ENCODE peak calls at places on chromosomes 1 and 21, in ten cellular contexts. J, R, C, W, N, L, E, I, Q and U are unnamed samples.

GRCh38 chr1:17297991-17298390 is 10.0 kb upstream of the PADI4 start:
- ATAC-seq in J (no peak), R (no peak), C (no peak), W (no peak), N (no peak), L (no peak), E (no peak), I (no peak), Q (no peak), U (no peak)

GRCh38 chr1:23573574-23574182 is 14.4 kb upstream of the ID3 start:
- ATAC-seq in J (no peak), R (no peak), C (no peak), W (no peak), N (no peak), L (no peak), E (no peak), I (no peak), Q (no peak), U (no peak)

GRCh38 chr21:26177741-26178452 is 7.3 kb upstream of the APP start:
- ATAC-seq in J (no peak), R (no peak), C (no peak), W (no peak), N (no peak), L (no peak), E (no peak), I (no peak), Q (peak), U (no peak)

GRCh38 chr1:109404838-109405237 is 7.1 kb upstream of the SORT1 start:
- ATAC-seq in J (no peak), R (peak), C (no peak), W (no peak), N (no peak), L (no peak), E (no peak), I (no peak), Q (peak), U (no peak)

GRCh38 chr1:239250353-239251035 is 135.9 kb upstream of the CHRM3 start:
- ATAC-seq in J (no peak), R (no peak), C (no peak), W (peak), N (no peak), L (no peak), E (peak), I (no peak), Q (no peak), U (no peak)

GRCh38 chr1:88878731-88879130 is 12.6 kb downstream of the GTF2B start:
- ATAC-seq in J (no peak), R (no peak), C (no peak), W (no peak), N (no peak), L (no peak), E (no peak), I (no peak), Q (no peak), U (no peak)

GRCh38 chr1:204791453-204792366 is 79.0 kb upstream of the NFASC start:
- ATAC-seq in J (peak), R (peak), C (peak), W (peak), N (peak), L (no peak), E (peak), I (peak), Q (peak), U (peak)

GRCh38 chr21:32184485-32184884 is 94.4 kb downstream of the MIS18A start:
- ATAC-seq in J (no peak), R (no peak), C (no peak), W (no peak), N (peak), L (no peak), E (no peak), I (no peak), Q (no peak), U (no peak)

GRCh38 chr1:47479664-47480063 is 41.8 kb downstream of the FOXD2 start:
- ATAC-seq in J (no peak), R (peak), C (no peak), W (no peak), N (no peak), L (no peak), E (no peak), I (no peak), Q (no peak), U (no peak)

GRCh38 chr1:21245688-21246229 is 44.5 kb downstream of the ECE1 start:
- ATAC-seq in J (no peak), R (no peak), C (no peak), W (no peak), N (no peak), L (no peak), E (no peak), I (no peak), Q (no peak), U (no peak)

GRCh38 chr1:229098903-229099578 is 171.9 kb upstream of the RAB4A start:
- ATAC-seq in J (no peak), R (peak), C (no peak), W (peak), N (no peak), L (no peak), E (peak), I (peak), Q (no peak), U (no peak)

GRCh38 chr1:38037481-38037939 is 9.1 kb downstream of the POU3F1 start:
- ATAC-seq in J (no peak), R (peak), C (no peak), W (peak), N (peak), L (no peak), E (no peak), I (peak), Q (peak), U (no peak)

GRCh38 chr1:61332196-61332753 is 249.9 kb downstream of the NFIA start:
- ATAC-seq in J (no peak), R (no peak), C (no peak), W (no peak), N (no peak), L (no peak), E (no peak), I (no peak), Q (peak), U (no peak)

GRCh38 chr1:71089536-71090270 is 8.9 kb upstream of the ZRANB2 start:
- ATAC-seq in J (peak), R (no peak), C (no peak), W (peak), N (no peak), L (no peak), E (no peak), I (no peak), Q (no peak), U (peak)

GRCh38 chr1:162632234-162632666 is at the start of gene DDR2:
- ATAC-seq in J (peak), R (peak), C (peak), W (no peak), N (no peak), L (peak), E (peak), I (no peak), Q (no peak), U (peak)

GRCh38 chr1:247297263-247298123 is 34.2 kb downstream of the ZNF496 start:
- ATAC-seq in J (no peak), R (no peak), C (no peak), W (no peak), N (no peak), L (no peak), E (no peak), I (no peak), Q (no peak), U (no peak)

GRCh38 chr1:41394918-41395598 is 33.8 kb downstream of the FOXO6 start:
- ATAC-seq in J (no peak), R (no peak), C (no peak), W (peak), N (peak), L (no peak), E (no peak), I (no peak), Q (peak), U (no peak)

GRCh38 chr1:36466370-36467026 is 2.3 kb upstream of the MRPS15 start:
- ATAC-seq in J (no peak), R (no peak), C (no peak), W (no peak), N (no peak), L (no peak), E (no peak), I (no peak), Q (no peak), U (no peak)

GRCh38 chr1:157994081-157994581 is 686 bp downstream of the KIRREL1 start:
- ATAC-seq in J (peak), R (no peak), C (no peak), W (peak), N (peak), L (no peak), E (no peak), I (no peak), Q (no peak), U (no peak)

GRCh38 chr1:156281281-156282142 is 1.1 kb downstream of the SMG5 start:
- ATAC-seq in J (no peak), R (no peak), C (peak), W (peak), N (peak), L (peak), E (no peak), I (peak), Q (peak), U (no peak)

GRCh38 chr1:27162090-27162489 is 7.2 kb upstream of the SLC9A1 start:
- ATAC-seq in J (no peak), R (no peak), C (no peak), W (no peak), N (no peak), L (no peak), E (no peak), I (no peak), Q (no peak), U (no peak)

GRCh38 chr1:171389176-171389575 is 75.2 kb downstream of the FMO4 start:
- ATAC-seq in J (no peak), R (no peak), C (no peak), W (no peak), N (no peak), L (no peak), E (no peak), I (no peak), Q (no peak), U (no peak)

GRCh38 chr1:117611121-117611601 is 5.3 kb downstream of the TENT5C start:
- ATAC-seq in J (no peak), R (no peak), C (peak), W (no peak), N (no peak), L (no peak), E (no peak), I (no peak), Q (no peak), U (no peak)

GRCh38 chr1:117613969-117614865 is 8.4 kb downstream of the TENT5C start:
- ATAC-seq in J (no peak), R (peak), C (no peak), W (no peak), N (no peak), L (peak), E (no peak), I (no peak), Q (no peak), U (no peak)

GRCh38 chr1:117613249-117613968 is 7.6 kb downstream of the TENT5C start:
- ATAC-seq in J (no peak), R (no peak), C (no peak), W (no peak), N (no peak), L (no peak), E (peak), I (no peak), Q (no peak), U (no peak)

GRCh38 chr1:117611894-117612481 is 6.1 kb downstream of the TENT5C start:
- ATAC-seq in J (no peak), R (no peak), C (no peak), W (no peak), N (no peak), L (no peak), E (no peak), I (no peak), Q (no peak), U (no peak)

GRCh38 chr1:117612517-117613248 is 6.8 kb downstream of the TENT5C start:
- ATAC-seq in J (peak), R (peak), C (peak), W (peak), N (peak), L (peak), E (no peak), I (no peak), Q (peak), U (no peak)
- TF ChIP-seq POLR2A in J (no peak), R (no peak), C (no peak), W (no peak), N (no peak), L (no peak), E (no peak), I (no peak), Q (no peak), U (no peak)

GRCh38 chr1:25996966-25997758 is 701 bp downstream of the PAFAH2 start:
- ATAC-seq in J (peak), R (peak), C (peak), W (peak), N (no peak), L (peak), E (no peak), I (peak), Q (peak), U (peak)
- TF ChIP-seq POLR2A in J (peak), R (peak), C (no peak), W (no peak), N (no peak), L (no peak), E (no peak), I (peak), Q (peak), U (no peak)

GRCh38 chr1:240611619-240612490 is at the start of gene GREM2:
- ATAC-seq in J (peak), R (peak), C (peak), W (peak), N (no peak), L (peak), E (peak), I (peak), Q (peak), U (peak)
- TF ChIP-seq POLR2A in J (no peak), R (peak), C (no peak), W (no peak), N (no peak), L (no peak), E (no peak), I (no peak), Q (no peak), U (no peak)

GRCh38 chr1:244138399-244138798 is 87.3 kb downstream of the ZBTB18 start:
- ATAC-seq in J (no peak), R (no peak), C (peak), W (no peak), N (no peak), L (peak), E (no peak), I (no peak), Q (no peak), U (no peak)
- TF ChIP-seq POLR2A in J (no peak), R (no peak), C (no peak), W (no peak), N (no peak), L (no peak), E (no peak), I (no peak), Q (no peak), U (no peak)

GRCh38 chr1:211574705-211575104 is 4.3 kb downstream of the SLC30A1 start:
- ATAC-seq in J (no peak), R (no peak), C (no peak), W (no peak), N (no peak), L (no peak), E (no peak), I (no peak), Q (no peak), U (no peak)
- TF ChIP-seq POLR2A in J (no peak), R (no peak), C (no peak), W (no peak), N (no peak), L (no peak), E (no peak), I (no peak), Q (no peak), U (no peak)